ENCODE peak calls at places on chromosomes 1 and 21, in four cellular contexts. One of them, this sample, is unnamed.

GRCh38 chr1:113868387-113869083 is 3.0 kb downstream of the PTPN22 start:
- DNase-seq in K562: no peak
- DNase-seq in HepG2: no peak
- DNase-seq in WTC11: no peak
- DNase-seq in this sample: no peak

GRCh38 chr1:31422505-31423319 is 9.7 kb downstream of the SERINC2 start:
- DNase-seq in WTC11: peak; percentile 83
- DNase-seq in K562: peak; percentile 87
- DNase-seq in HepG2: peak; percentile 70
- DNase-seq in this sample: peak; percentile 91

GRCh38 chr1:89698020-89698560 is 65.2 kb downstream of the LRRC8C start:
- DNase-seq in WTC11: no peak
- DNase-seq in HepG2: no peak
- DNase-seq in K562: no peak
- DNase-seq in this sample: no peak

GRCh38 chr1:91883470-91883869 is 2.5 kb downstream of the TGFBR3 start:
- DNase-seq in WTC11: no peak
- DNase-seq in HepG2: peak; percentile 23
- DNase-seq in K562: peak; percentile 36
- DNase-seq in this sample: no peak

GRCh38 chr1:168921514-168922106 is 184.9 kb upstream of the ATP1B1 start:
- DNase-seq in WTC11: no peak
- DNase-seq in HepG2: no peak
- DNase-seq in K562: no peak
- DNase-seq in this sample: no peak

GRCh38 chr1:64161347-64162080 is 41.9 kb upstream of the UBE2U start:
- DNase-seq in K562: no peak
- DNase-seq in WTC11: no peak
- DNase-seq in HepG2: no peak
- DNase-seq in this sample: no peak

GRCh38 chr1:66371233-66372005 is 162.5 kb upstream of the SGIP1 start:
- DNase-seq in WTC11: no peak
- DNase-seq in K562: no peak
- DNase-seq in HepG2: no peak
- DNase-seq in this sample: no peak

GRCh38 chr1:181989521-181989920 is 72.0 kb downstream of the ZNF648 start:
- DNase-seq in WTC11: no peak
- DNase-seq in HepG2: no peak
- DNase-seq in K562: no peak
- DNase-seq in this sample: no peak

GRCh38 chr1:108327534-108328462 is 83.9 kb upstream of the NBPF4 start:
- DNase-seq in K562: no peak
- DNase-seq in HepG2: peak; percentile 9
- DNase-seq in WTC11: peak; percentile 50
- DNase-seq in this sample: no peak

GRCh38 chr1:18907021-18907913 is 4.9 kb upstream of the ALDH4A1 start:
- DNase-seq in K562: peak; percentile 64
- DNase-seq in HepG2: peak; percentile 40
- DNase-seq in WTC11: peak; percentile 62
- DNase-seq in this sample: peak; percentile 54

GRCh38 chr1:38228718-38229117 is 182.1 kb upstream of the POU3F1 start:
- DNase-seq in K562: no peak
- DNase-seq in HepG2: no peak
- DNase-seq in WTC11: no peak
- DNase-seq in this sample: no peak

GRCh38 chr1:12172042-12172851 is 5.5 kb downstream of the TNFRSF1B start:
- DNase-seq in WTC11: no peak
- DNase-seq in HepG2: no peak
- DNase-seq in K562: no peak
- DNase-seq in this sample: no peak

GRCh38 chr1:34843392-34844251 is 15.9 kb downstream of the SMIM12 start:
- DNase-seq in K562: peak; percentile 93
- DNase-seq in HepG2: no peak
- DNase-seq in WTC11: no peak
- DNase-seq in this sample: no peak

GRCh38 chr1:3711381-3711779 is 40.9 kb upstream of the CCDC27 start:
- DNase-seq in WTC11: no peak
- DNase-seq in K562: no peak
- DNase-seq in HepG2: no peak
- DNase-seq in this sample: no peak

GRCh38 chr1:111216751-111217150 is 10.8 kb upstream of the CHI3L2 start:
- DNase-seq in K562: no peak
- DNase-seq in WTC11: no peak
- DNase-seq in HepG2: no peak
- DNase-seq in this sample: no peak

GRCh38 chr1:158730453-158730852 is 9.9 kb upstream of the OR6K3 start:
- DNase-seq in HepG2: no peak
- DNase-seq in K562: no peak
- DNase-seq in WTC11: no peak
- DNase-seq in this sample: no peak

GRCh38 chr1:220528679-220529529 is 968 bp downstream of the MARK1 start:
- DNase-seq in K562: no peak
- DNase-seq in HepG2: no peak
- DNase-seq in WTC11: peak; percentile 53
- DNase-seq in this sample: peak; percentile 21

GRCh38 chr1:109281680-109282496 is 1.1 kb downstream of the PSRC1 start:
- DNase-seq in WTC11: no peak
- DNase-seq in K562: no peak
- DNase-seq in HepG2: no peak
- DNase-seq in this sample: no peak

GRCh38 chr1:78464449-78464891 is 26.3 kb upstream of the PTGFR start:
- DNase-seq in HepG2: no peak
- DNase-seq in K562: no peak
- DNase-seq in WTC11: no peak
- DNase-seq in this sample: no peak

GRCh38 chr1:154191990-154192450 is at the start of gene TPM3:
- DNase-seq in WTC11: no peak
- DNase-seq in HepG2: no peak
- DNase-seq in K562: no peak
- DNase-seq in this sample: no peak

GRCh38 chr1:225824522-225824921 is 14.6 kb downstream of the EPHX1 start:
- DNase-seq in K562: no peak
- DNase-seq in HepG2: no peak
- DNase-seq in WTC11: no peak
- DNase-seq in this sample: no peak

GRCh38 chr1:30911061-30911954 is 2.8 kb upstream of the SDC3 start:
- DNase-seq in WTC11: peak; percentile 87
- DNase-seq in K562: peak; percentile 84
- DNase-seq in HepG2: peak; percentile 54
- DNase-seq in this sample: peak; percentile 94

GRCh38 chr21:32819702-32820101 is 48.1 kb upstream of the PAXBP1 start:
- DNase-seq in K562: no peak
- DNase-seq in HepG2: no peak
- DNase-seq in WTC11: no peak
- DNase-seq in this sample: no peak

GRCh38 chr21:39676054-39676771 is 63.5 kb downstream of the B3GALT5 start:
- DNase-seq in HepG2: peak; percentile 17
- DNase-seq in WTC11: no peak
- DNase-seq in K562: no peak
- DNase-seq in this sample: no peak

GRCh38 chr1:118563969-118564951 is 379.2 kb upstream of the SPAG17 start:
- DNase-seq in WTC11: no peak
- DNase-seq in HepG2: no peak
- DNase-seq in K562: no peak
- DNase-seq in this sample: no peak

GRCh38 chr1:204588826-204589225 is 72.6 kb downstream of the MDM4 start:
- DNase-seq in HepG2: no peak
- DNase-seq in K562: no peak
- DNase-seq in WTC11: no peak
- DNase-seq in this sample: no peak

GRCh38 chr1:2128189-2128901 is 66.2 kb downstream of the FAAP20 start:
- DNase-seq in K562: no peak
- DNase-seq in HepG2: no peak
- DNase-seq in WTC11: no peak
- DNase-seq in this sample: no peak

GRCh38 chr21:19541612-19542011 is 1138.0 kb upstream of the TMPRSS15 start:
- DNase-seq in WTC11: no peak
- DNase-seq in HepG2: peak; percentile 3
- DNase-seq in K562: no peak
- DNase-seq in this sample: no peak

GRCh38 chr1:95018602-95019369 is 54.0 kb downstream of the ALG14 start:
- DNase-seq in WTC11: no peak
- DNase-seq in HepG2: no peak
- DNase-seq in K562: no peak
- DNase-seq in this sample: no peak

GRCh38 chr1:39361446-39361845 is 130.0 kb upstream of the BMP8A start:
- DNase-seq in WTC11: no peak
- DNase-seq in K562: no peak
- DNase-seq in HepG2: no peak
- DNase-seq in this sample: no peak

GRCh38 chr1:167764458-167765330 is 42.9 kb downstream of the MPZL1 start:
- DNase-seq in WTC11: no peak
- DNase-seq in K562: no peak
- DNase-seq in HepG2: no peak
- DNase-seq in this sample: no peak

GRCh38 chr1:169999357-169999756 is 75.1 kb downstream of the KIFAP3 start:
- DNase-seq in K562: no peak
- DNase-seq in WTC11: no peak
- DNase-seq in HepG2: no peak
- DNase-seq in this sample: no peak

GRCh38 chr1:30446508-30446907 is 276.9 kb downstream of the MATN1 start:
- DNase-seq in K562: no peak
- DNase-seq in WTC11: no peak
- DNase-seq in HepG2: no peak
- DNase-seq in this sample: peak; percentile 3

DNA sequence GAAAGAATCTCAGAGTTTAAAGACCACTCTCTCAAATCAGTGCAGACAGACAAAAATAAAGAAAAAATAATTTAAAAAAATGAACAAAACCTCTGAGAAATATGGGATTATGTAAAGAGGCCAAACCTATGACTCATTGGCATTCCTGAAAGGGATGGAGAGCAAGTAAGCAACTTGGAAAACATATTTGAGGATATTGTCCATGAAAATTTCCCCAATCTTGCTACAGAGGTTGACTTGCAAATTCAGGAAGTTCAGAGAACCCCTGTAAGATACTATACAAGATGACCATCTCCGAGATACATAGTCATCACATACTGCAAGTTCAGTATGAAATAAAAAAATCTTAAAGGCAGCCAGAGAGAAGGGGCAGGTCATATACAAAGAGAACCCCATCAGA is 43.7 kb upstream of the IVNS1ABP start:
- DNase-seq in K562: no peak
- DNase-seq in WTC11: no peak
- DNase-seq in HepG2: no peak
- DNase-seq in this sample: no peak
- TF ChIP-seq ELF4 in K562: no peak
- TF ChIP-seq ELF4 in WTC11: no peak
- TF ChIP-seq ELF4 in HepG2: no peak
- TF ChIP-seq ELF4 in this sample: no peak

GRCh38 chr21:45994086-45994661 is 12.6 kb downstream of the COL6A1 start:
- DNase-seq in HepG2: no peak
- DNase-seq in K562: no peak
- DNase-seq in WTC11: no peak
- DNase-seq in this sample: no peak

GRCh38 chr21:45991606-45992301 is 10.2 kb downstream of the COL6A1 start:
- DNase-seq in WTC11: no peak
- DNase-seq in HepG2: no peak
- DNase-seq in K562: no peak
- DNase-seq in this sample: no peak

GRCh38 chr21:45992311-45993209 is 11.0 kb downstream of the COL6A1 start:
- DNase-seq in HepG2: no peak
- DNase-seq in K562: no peak
- DNase-seq in WTC11: peak; percentile 7
- DNase-seq in this sample: no peak

GRCh38 chr21:45994738-45995685 is 13.4 kb downstream of the COL6A1 start:
- DNase-seq in WTC11: peak; percentile 10
- DNase-seq in HepG2: no peak
- DNase-seq in K562: no peak
- DNase-seq in this sample: no peak

DNA sequence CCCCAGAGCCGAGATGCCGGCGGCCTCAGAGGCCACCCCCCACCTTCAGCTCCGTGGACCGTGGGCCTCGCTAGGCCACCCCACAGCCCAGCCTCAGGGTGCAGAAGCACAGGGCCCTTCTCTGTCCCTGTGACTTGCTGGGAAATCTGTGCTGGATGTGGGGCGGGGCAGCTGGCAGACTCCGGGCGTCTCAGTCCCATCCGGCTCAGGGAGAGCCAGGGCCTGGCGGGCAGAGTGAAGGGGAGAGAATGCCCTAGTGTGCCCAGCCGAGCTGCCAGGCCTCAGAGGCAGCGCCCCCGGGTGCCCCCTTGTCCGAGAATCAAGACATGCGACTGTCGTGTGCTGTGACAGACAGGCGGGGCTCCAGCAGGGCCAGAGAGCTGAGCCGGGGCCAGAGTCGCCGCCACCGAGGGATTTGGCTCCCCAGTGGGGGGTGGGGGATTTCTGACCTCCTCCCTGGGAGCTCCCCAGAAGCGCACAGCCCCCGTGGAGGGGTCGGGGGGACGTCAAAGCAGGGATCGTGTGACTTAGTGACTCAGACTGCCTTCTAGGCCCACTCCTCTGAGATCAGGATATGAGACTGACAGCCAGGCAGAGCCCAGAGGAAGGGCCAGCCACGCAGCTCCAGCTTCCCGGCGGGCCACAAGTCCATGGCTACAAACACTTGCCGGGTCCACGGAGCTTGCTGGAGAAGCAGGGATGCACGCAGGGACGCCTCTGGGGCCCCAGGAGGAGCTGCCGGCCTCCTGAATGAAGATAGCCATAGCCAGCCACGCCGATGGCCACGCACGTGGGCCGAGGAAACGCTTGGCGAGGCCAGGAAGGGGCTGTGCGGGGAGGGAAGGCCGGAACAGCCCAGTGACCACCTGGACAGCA is 11.9 kb downstream of the COL6A1 start:
- DNase-seq in WTC11: peak; percentile 15
- DNase-seq in K562: no peak
- DNase-seq in HepG2: no peak
- DNase-seq in this sample: no peak
- TF ChIP-seq ELF4 in WTC11: no peak
- TF ChIP-seq ELF4 in K562: no peak
- TF ChIP-seq ELF4 in HepG2: no peak
- TF ChIP-seq ELF4 in this sample: no peak

GRCh38 chr1:99776133-99776532 is 9.7 kb upstream of the FRRS1 start:
- DNase-seq in WTC11: no peak
- DNase-seq in K562: no peak
- DNase-seq in HepG2: no peak
- DNase-seq in this sample: no peak

GRCh38 chr1:99772809-99773208 is 6.4 kb upstream of the FRRS1 start:
- DNase-seq in K562: no peak
- DNase-seq in HepG2: no peak
- DNase-seq in WTC11: no peak
- DNase-seq in this sample: no peak

GRCh38 chr1:99767996-99768524 is 1.6 kb upstream of the FRRS1 start:
- DNase-seq in WTC11: no peak
- DNase-seq in K562: no peak
- DNase-seq in HepG2: no peak
- DNase-seq in this sample: no peak

GRCh38 chr1:99768525-99769382 is 2.3 kb upstream of the FRRS1 start:
- DNase-seq in WTC11: no peak
- DNase-seq in HepG2: no peak
- DNase-seq in K562: no peak
- DNase-seq in this sample: no peak

GRCh38 chr1:99771522-99771921 is 5.1 kb upstream of the FRRS1 start:
- DNase-seq in WTC11: no peak
- DNase-seq in HepG2: no peak
- DNase-seq in K562: peak; percentile 42
- DNase-seq in this sample: no peak
- TF ChIP-seq ELF4 in WTC11: no peak
- TF ChIP-seq ELF4 in HepG2: no peak
- TF ChIP-seq ELF4 in K562: no peak
- TF ChIP-seq ELF4 in this sample: no peak

GRCh38 chr1:201456499-201457309 is 12.3 kb downstream of the PHLDA3 start:
- DNase-seq in HepG2: peak; percentile 65
- DNase-seq in K562: peak; percentile 37
- DNase-seq in WTC11: no peak
- DNase-seq in this sample: no peak
- TF ChIP-seq ELF4 in HepG2: no peak
- TF ChIP-seq ELF4 in K562: no peak
- TF ChIP-seq ELF4 in WTC11: no peak
- TF ChIP-seq ELF4 in this sample: no peak